ENCODE peak calls at places on chromosomes 11 and 22, in five cellular contexts. B is tibial nerve, Z is T-helper 2 cell, D is AG08395, S is Ammon's horn. W is an unnamed sample.

GRCh38 chr22:34776827-34777226 is 289.1 kb upstream of the ISX start:
- DNase-seq in B (no peak), Z (no peak), D (peak), S (no peak), W (no peak)

GRCh38 chr11:19711911-19712280 is 741 bp upstream of the NAV2 start:
- DNase-seq in B (no peak), Z (no peak), D (no peak), S (peak), W (no peak)

GRCh38 chr11:106950067-106950491 is 68.2 kb downstream of the GUCY1A2 start:
- DNase-seq in B (no peak), Z (no peak), D (no peak), S (no peak), W (no peak)

GRCh38 chr11:27255447-27255828 is 107.6 kb downstream of the CCDC34 start:
- DNase-seq in B (no peak), Z (no peak), D (no peak), S (no peak), W (no peak)

GRCh38 chr11:35056391-35057093 is 82.4 kb upstream of the CD44 start:
- DNase-seq in B (no peak), Z (no peak), D (no peak), S (no peak), W (no peak)

GRCh38 chr22:27420817-27421361 is 380.7 kb downstream of the MN1 start:
- DNase-seq in B (peak), Z (no peak), D (peak), S (peak), W (no peak)

GRCh38 chr11:56841210-56841810 is 92.8 kb upstream of the OR9G4 start:
- DNase-seq in B (peak), Z (no peak), D (peak), S (peak), W (peak)

GRCh38 chr11:130817608-130817944 is 98.7 kb downstream of the SNX19 start:
- DNase-seq in B (peak), Z (no peak), D (peak), S (no peak), W (no peak)

GRCh38 chr11:63290285-63290684 is 46.9 kb upstream of the SLC22A25 start:
- DNase-seq in B (no peak), Z (no peak), D (no peak), S (no peak), W (no peak)

GRCh38 chr11:102046841-102047240 is 396 bp upstream of the CFAP300 start:
- DNase-seq in B (no peak), Z (no peak), D (peak), S (no peak), W (no peak)

GRCh38 chr22:37896181-37896592 is 9.9 kb upstream of the MICALL1 start:
- DNase-seq in B (no peak), Z (no peak), D (no peak), S (no peak), W (no peak)

GRCh38 chr11:83835423-83835822 is 549.3 kb upstream of the CCDC90B start:
- DNase-seq in B (no peak), Z (no peak), D (no peak), S (peak), W (no peak)

GRCh38 chr11:126829716-126830115 is 170.9 kb downstream of the KIRREL3 start:
- DNase-seq in B (no peak), Z (no peak), D (no peak), S (no peak), W (no peak)

GRCh38 chr22:28594784-28595324 is 84.8 kb downstream of the TTC28 start:
- DNase-seq in B (no peak), Z (no peak), D (peak), S (peak), W (no peak)

GRCh38 chr22:25404923-25405853 is 159.3 kb upstream of the GRK3 start:
- DNase-seq in B (peak), Z (peak), D (peak), S (peak), W (peak)

GRCh38 chr22:24429411-24430365 is 2.3 kb downstream of the ADORA2A start:
- DNase-seq in B (no peak), Z (no peak), D (no peak), S (no peak), W (no peak)

GRCh38 chr22:45510376-45511232 is 7.9 kb downstream of the FBLN1 start:
- DNase-seq in B (no peak), Z (no peak), D (no peak), S (no peak), W (no peak)

GRCh38 chr11:127362754-127363153 is 362.2 kb upstream of the KIRREL3 start:
- DNase-seq in B (no peak), Z (no peak), D (no peak), S (no peak), W (no peak)

GRCh38 chr22:46077669-46078099 is 72.6 kb upstream of the PPARA start:
- DNase-seq in B (no peak), Z (no peak), D (no peak), S (no peak), W (no peak)

GRCh38 chr11:5267033-5267563 is 2.6 kb downstream of the HBE1 start:
- DNase-seq in B (no peak), Z (no peak), D (no peak), S (no peak), W (no peak)

GRCh38 chr11:61892085-61892370 is 683 bp upstream of the FADS3 start:
- DNase-seq in B (no peak), Z (no peak), D (no peak), S (no peak), W (no peak)

GRCh38 chr11:110777765-110778164 is 65.5 kb upstream of the ARHGAP20 start:
- DNase-seq in B (peak), Z (no peak), D (no peak), S (peak), W (no peak)

GRCh38 chr11:9663699-9664275 is at the start of gene SWAP70:
- DNase-seq in B (peak), Z (peak), D (peak), S (peak), W (peak)

GRCh38 chr11:130635937-130636336 is 187.5 kb downstream of the ADAMTS15 start:
- DNase-seq in B (no peak), Z (no peak), D (no peak), S (no peak), W (no peak)

GRCh38 chr11:86632499-86633269 is 39.7 kb downstream of the ME3 start:
- DNase-seq in B (no peak), Z (no peak), D (peak), S (no peak), W (no peak)

GRCh38 chr22:17106785-17107546 is 14.2 kb downstream of the TMEM121B start:
- DNase-seq in B (no peak), Z (no peak), D (no peak), S (peak), W (no peak)

GRCh38 chr11:61482513-61482912 is 26.0 kb upstream of the LRRC10B start:
- DNase-seq in B (no peak), Z (no peak), D (peak), S (no peak), W (peak)

GRCh38 chr11:12233602-12233925 is 123.2 kb downstream of the MICAL2 start:
- DNase-seq in B (no peak), Z (no peak), D (no peak), S (no peak), W (no peak)

GRCh38 chr22:50072167-50072555 is 13.1 kb downstream of the MLC1 start:
- DNase-seq in B (no peak), Z (no peak), D (no peak), S (no peak), W (no peak)

W was measured in progenitor cell of endocrine pancreas.